ENCODE peak calls at places on chromosomes 12 and 14, in ten cellular contexts. B is T follicular helper cell; E is HTR-8/SVneo; S is LoVo; G is ACHN; U is dermis microvascular lymphatic vessel endothelial cell; A is A172; R is SK-MEL-5; Y is progenitor cell of endocrine pancreas; I is activated CD8-positive, alpha-beta T cell treated with anti-CD3 and anti-CD28 coated beads, Interleukin-2, amount 10 ng/mL, durations not matched to agents 7 days and 5 days. W is an unnamed sample.

GRCh38 chr12:70083677-70084020 is 159.6 kb upstream of the CNOT2 start:
- DNase-seq in Y (no peak), I (no peak), R (no peak), B (no peak), G (no peak), S (no peak), A (no peak), E (no peak), U (no peak), W (no peak)

GRCh38 chr12:132734206-132734605 is 23.6 kb downstream of the PGAM5 start:
- DNase-seq in G (no peak), U (no peak), R (no peak), A (no peak), S (no peak), Y (no peak), B (no peak), E (no peak), I (no peak), W (no peak)

GRCh38 chr12:89880695-89881350 is 172.2 kb upstream of the ATP2B1 start:
- DNase-seq in B (peak; percentile 23), G (no peak), Y (no peak), S (no peak), R (no peak), U (no peak), E (no peak), A (no peak), I (peak; percentile 79), W (no peak)

GRCh38 chr12:27493260-27493935 is 30.6 kb upstream of the PPFIBP1 start:
- DNase-seq in G (peak; percentile 81), I (no peak), R (no peak), U (no peak), A (peak; percentile 16), Y (no peak), B (no peak), E (no peak), S (peak; percentile 38), W (no peak)

GRCh38 chr14:29486132-29486531 is 441.5 kb downstream of the PRKD1 start:
- DNase-seq in B (no peak), S (no peak), Y (no peak), R (no peak), G (no peak), I (no peak), A (no peak), E (no peak), U (no peak), W (no peak)

GRCh38 chr12:51307655-51308593 is 16.1 kb downstream of the BIN2 start:
- DNase-seq in B (no peak), R (no peak), G (peak; percentile 92), E (peak; percentile 34), S (peak; percentile 94), I (no peak), U (peak; percentile 16), A (peak; percentile 84), Y (no peak), W (no peak)

GRCh38 chr14:74216671-74217070 is 22.6 kb upstream of the VSX2 start:
- DNase-seq in I (no peak), R (no peak), Y (no peak), U (no peak), E (no peak), A (no peak), G (no peak), S (no peak), B (no peak), W (no peak)

GRCh38 chr12:76037130-76038105 is 5.8 kb upstream of the PHLDA1 start:
- DNase-seq in R (peak; percentile 90), I (peak; percentile 58), G (peak; percentile 88), U (peak; percentile 89), S (peak; percentile 91), B (peak; percentile 9), E (no peak), Y (no peak), A (peak; percentile 75), W (peak; percentile 86)

GRCh38 chr12:105820407-105821140 is 318.2 kb downstream of the NUAK1 start:
- DNase-seq in Y (no peak), A (no peak), B (no peak), G (no peak), I (no peak), U (no peak), E (no peak), S (no peak), R (no peak), W (peak; percentile 60)

GRCh38 chr12:15220451-15220850 is 766 bp downstream of the RERG start:
- DNase-seq in E (no peak), Y (no peak), S (no peak), G (no peak), I (no peak), B (no peak), R (no peak), U (no peak), A (no peak), W (no peak)

GRCh38 chr12:108618079-108618952 is 15.4 kb downstream of the SELPLG start:
- DNase-seq in B (peak; percentile 68), I (peak; percentile 82), Y (peak; percentile 74), S (peak; percentile 84), E (peak; percentile 84), U (peak; percentile 82), G (peak; percentile 90), R (peak; percentile 78), A (peak; percentile 84), W (peak; percentile 79)

GRCh38 chr12:54282949-54283593 is 2.5 kb downstream of the HNRNPA1 start:
- DNase-seq in I (peak; percentile 45), E (no peak), A (no peak), G (no peak), U (no peak), Y (no peak), R (no peak), S (no peak), B (no peak), W (no peak)

GRCh38 chr12:8455727-8456360 is at the start of gene CLEC6A:
- DNase-seq in I (no peak), G (no peak), A (no peak), S (no peak), Y (no peak), E (no peak), R (no peak), U (no peak), B (no peak), W (no peak)

GRCh38 chr14:24863933-24864708 is 185.8 kb downstream of the STXBP6 start:
- DNase-seq in G (no peak), B (no peak), S (no peak), U (no peak), I (no peak), A (no peak), Y (no peak), E (no peak), R (no peak), W (no peak)

GRCh38 chr14:90624732-90625444 is 191.3 kb downstream of the TTC7B start:
- DNase-seq in U (no peak), E (peak; percentile 31), R (no peak), S (no peak), G (no peak), B (no peak), A (peak; percentile 40), I (no peak), Y (no peak), W (no peak)

GRCh38 chr14:81435048-81435577 is 35.0 kb upstream of the STON2 start:
- DNase-seq in I (no peak), B (no peak), E (no peak), R (no peak), S (no peak), U (no peak), A (no peak), Y (no peak), G (no peak), W (peak; percentile 42)

GRCh38 chr12:126487581-126487980 is 1422.3 kb downstream of the AACS start:
- DNase-seq in E (no peak), U (no peak), G (no peak), A (no peak), B (no peak), Y (no peak), I (no peak), R (no peak), S (no peak), W (no peak)

GRCh38 chr12:18752280-18752920 is 14.5 kb downstream of the CAPZA3 start:
- DNase-seq in G (no peak), R (no peak), B (no peak), S (no peak), U (no peak), E (no peak), A (peak; percentile 85), I (no peak), Y (no peak), W (no peak)

GRCh38 chr14:39102265-39102968 is 618 bp downstream of the SEC23A start:
- DNase-seq in S (peak; percentile 79), G (peak; percentile 59), R (peak; percentile 17), U (peak; percentile 51), Y (no peak), B (no peak), E (peak; percentile 19), I (peak; percentile 29), A (peak; percentile 17), W (peak; percentile 52)